ENCODE peak calls at places on chromosomes 12 and 14, in nine cellular contexts. One of them, this sample, is unnamed.

GRCh38 chr14:42110167-42110566 is 503.5 kb downstream of the LRFN5 start:
- DNase-seq in neural progenitor cell: peak
- DNase-seq in right lobe of liver: no peak
- DNase-seq in fibroblast of the aortic adventitia: peak
- DNase-seq in CD14-positive monocyte: no peak
- DNase-seq in astrocyte of the spinal cord: peak
- DNase-seq in endothelial cell: peak
- DNase-seq in transverse colon: no peak
- DNase-seq in progenitor cell of endocrine pancreas: no peak
- DNase-seq in this sample: no peak

GRCh38 chr14:72925171-72925759 is 999 bp upstream of the DCAF4 start:
- DNase-seq in neural progenitor cell: no peak
- DNase-seq in right lobe of liver: no peak
- DNase-seq in fibroblast of the aortic adventitia: no peak
- DNase-seq in CD14-positive monocyte: no peak
- DNase-seq in astrocyte of the spinal cord: no peak
- DNase-seq in endothelial cell: no peak
- DNase-seq in transverse colon: no peak
- DNase-seq in progenitor cell of endocrine pancreas: no peak
- DNase-seq in this sample: no peak

GRCh38 chr12:52837781-52838736 is 3.9 kb upstream of the KRT79 start:
- DNase-seq in neural progenitor cell: no peak
- DNase-seq in right lobe of liver: no peak
- DNase-seq in fibroblast of the aortic adventitia: peak
- DNase-seq in CD14-positive monocyte: no peak
- DNase-seq in astrocyte of the spinal cord: no peak
- DNase-seq in endothelial cell: no peak
- DNase-seq in transverse colon: no peak
- DNase-seq in progenitor cell of endocrine pancreas: no peak
- DNase-seq in this sample: no peak

GRCh38 chr12:43982544-43982943 is 146.7 kb downstream of the TMEM117 start:
- DNase-seq in neural progenitor cell: no peak
- DNase-seq in right lobe of liver: no peak
- DNase-seq in fibroblast of the aortic adventitia: no peak
- DNase-seq in CD14-positive monocyte: no peak
- DNase-seq in astrocyte of the spinal cord: no peak
- DNase-seq in endothelial cell: no peak
- DNase-seq in transverse colon: no peak
- DNase-seq in progenitor cell of endocrine pancreas: no peak
- DNase-seq in this sample: no peak

GRCh38 chr14:99273724-99274345 is 1.8 kb upstream of the BCL11B start:
- DNase-seq in neural progenitor cell: no peak
- DNase-seq in right lobe of liver: no peak
- DNase-seq in fibroblast of the aortic adventitia: no peak
- DNase-seq in CD14-positive monocyte: no peak
- DNase-seq in astrocyte of the spinal cord: no peak
- DNase-seq in endothelial cell: no peak
- DNase-seq in transverse colon: peak
- DNase-seq in progenitor cell of endocrine pancreas: no peak
- DNase-seq in this sample: peak

GRCh38 chr12:64810831-64811230 is 13.6 kb upstream of the TBC1D30 start:
- DNase-seq in neural progenitor cell: no peak
- DNase-seq in right lobe of liver: no peak
- DNase-seq in fibroblast of the aortic adventitia: no peak
- DNase-seq in CD14-positive monocyte: no peak
- DNase-seq in astrocyte of the spinal cord: no peak
- DNase-seq in endothelial cell: no peak
- DNase-seq in transverse colon: no peak
- DNase-seq in progenitor cell of endocrine pancreas: no peak
- DNase-seq in this sample: no peak

GRCh38 chr12:92736605-92737004 is 33.8 kb downstream of the PLEKHG7 start:
- DNase-seq in neural progenitor cell: no peak
- DNase-seq in right lobe of liver: no peak
- DNase-seq in fibroblast of the aortic adventitia: no peak
- DNase-seq in CD14-positive monocyte: no peak
- DNase-seq in astrocyte of the spinal cord: no peak
- DNase-seq in endothelial cell: no peak
- DNase-seq in transverse colon: no peak
- DNase-seq in progenitor cell of endocrine pancreas: no peak
- DNase-seq in this sample: no peak

GRCh38 chr12:1073652-1074051 is 82.6 kb downstream of the ERC1 start:
- DNase-seq in neural progenitor cell: no peak
- DNase-seq in right lobe of liver: no peak
- DNase-seq in fibroblast of the aortic adventitia: no peak
- DNase-seq in CD14-positive monocyte: no peak
- DNase-seq in astrocyte of the spinal cord: no peak
- DNase-seq in endothelial cell: no peak
- DNase-seq in transverse colon: no peak
- DNase-seq in progenitor cell of endocrine pancreas: no peak
- DNase-seq in this sample: no peak

GRCh38 chr14:95948608-95949007 is 72.0 kb downstream of the TUNAR start:
- DNase-seq in neural progenitor cell: peak
- DNase-seq in right lobe of liver: no peak
- DNase-seq in fibroblast of the aortic adventitia: no peak
- DNase-seq in CD14-positive monocyte: no peak
- DNase-seq in astrocyte of the spinal cord: no peak
- DNase-seq in endothelial cell: no peak
- DNase-seq in transverse colon: no peak
- DNase-seq in progenitor cell of endocrine pancreas: no peak
- DNase-seq in this sample: no peak

GRCh38 chr12:18383203-18383602 is 121.9 kb downstream of the PIK3C2G start:
- DNase-seq in neural progenitor cell: no peak
- DNase-seq in right lobe of liver: no peak
- DNase-seq in fibroblast of the aortic adventitia: peak
- DNase-seq in CD14-positive monocyte: no peak
- DNase-seq in astrocyte of the spinal cord: peak
- DNase-seq in endothelial cell: no peak
- DNase-seq in transverse colon: no peak
- DNase-seq in progenitor cell of endocrine pancreas: no peak
- DNase-seq in this sample: no peak

GRCh38 chr12:30962047-30962446 is 35.5 kb downstream of the TSPAN11 start:
- DNase-seq in neural progenitor cell: no peak
- DNase-seq in right lobe of liver: no peak
- DNase-seq in fibroblast of the aortic adventitia: no peak
- DNase-seq in CD14-positive monocyte: no peak
- DNase-seq in astrocyte of the spinal cord: no peak
- DNase-seq in endothelial cell: no peak
- DNase-seq in transverse colon: no peak
- DNase-seq in progenitor cell of endocrine pancreas: no peak
- DNase-seq in this sample: no peak

GRCh38 chr14:49962616-49963015 is 69.7 kb downstream of the ARF6 start:
- DNase-seq in neural progenitor cell: no peak
- DNase-seq in right lobe of liver: no peak
- DNase-seq in fibroblast of the aortic adventitia: no peak
- DNase-seq in CD14-positive monocyte: no peak
- DNase-seq in astrocyte of the spinal cord: no peak
- DNase-seq in endothelial cell: no peak
- DNase-seq in transverse colon: peak
- DNase-seq in progenitor cell of endocrine pancreas: no peak
- DNase-seq in this sample: no peak

GRCh38 chr12:22974865-22975264 is 349.9 kb downstream of the ETNK1 start:
- DNase-seq in neural progenitor cell: no peak
- DNase-seq in right lobe of liver: no peak
- DNase-seq in fibroblast of the aortic adventitia: peak
- DNase-seq in CD14-positive monocyte: no peak
- DNase-seq in astrocyte of the spinal cord: peak
- DNase-seq in endothelial cell: no peak
- DNase-seq in transverse colon: no peak
- DNase-seq in progenitor cell of endocrine pancreas: no peak
- DNase-seq in this sample: no peak

GRCh38 chr12:92070864-92071445 is 74.7 kb downstream of the BTG1 start:
- DNase-seq in neural progenitor cell: no peak
- DNase-seq in right lobe of liver: no peak
- DNase-seq in fibroblast of the aortic adventitia: no peak
- DNase-seq in CD14-positive monocyte: peak
- DNase-seq in astrocyte of the spinal cord: no peak
- DNase-seq in endothelial cell: no peak
- DNase-seq in transverse colon: peak
- DNase-seq in progenitor cell of endocrine pancreas: no peak
- DNase-seq in this sample: no peak

GRCh38 chr14:54584097-54584496 is 17.2 kb downstream of the SAMD4A start:
- DNase-seq in neural progenitor cell: no peak
- DNase-seq in right lobe of liver: no peak
- DNase-seq in fibroblast of the aortic adventitia: peak
- DNase-seq in CD14-positive monocyte: no peak
- DNase-seq in astrocyte of the spinal cord: no peak
- DNase-seq in endothelial cell: no peak
- DNase-seq in transverse colon: no peak
- DNase-seq in progenitor cell of endocrine pancreas: no peak
- DNase-seq in this sample: no peak

GRCh38 chr14:49769171-49769570 is 1.2 kb downstream of the KLHDC2 start:
- DNase-seq in neural progenitor cell: peak
- DNase-seq in right lobe of liver: no peak
- DNase-seq in fibroblast of the aortic adventitia: peak
- DNase-seq in CD14-positive monocyte: no peak
- DNase-seq in astrocyte of the spinal cord: peak
- DNase-seq in endothelial cell: no peak
- DNase-seq in transverse colon: peak
- DNase-seq in progenitor cell of endocrine pancreas: no peak
- DNase-seq in this sample: no peak

GRCh38 chr12:57698414-57698813 is 4.5 kb downstream of the OS9 start:
- DNase-seq in neural progenitor cell: no peak
- DNase-seq in right lobe of liver: no peak
- DNase-seq in fibroblast of the aortic adventitia: no peak
- DNase-seq in CD14-positive monocyte: no peak
- DNase-seq in astrocyte of the spinal cord: no peak
- DNase-seq in endothelial cell: no peak
- DNase-seq in transverse colon: no peak
- DNase-seq in progenitor cell of endocrine pancreas: no peak
- DNase-seq in this sample: no peak

GRCh38 chr12:122366685-122367475 is 55.6 kb downstream of the CLIP1 start:
- DNase-seq in neural progenitor cell: no peak
- DNase-seq in right lobe of liver: no peak
- DNase-seq in fibroblast of the aortic adventitia: peak
- DNase-seq in CD14-positive monocyte: no peak
- DNase-seq in astrocyte of the spinal cord: peak
- DNase-seq in endothelial cell: peak
- DNase-seq in transverse colon: peak
- DNase-seq in progenitor cell of endocrine pancreas: no peak
- DNase-seq in this sample: no peak

GRCh38 chr12:5586201-5586600 is 154.3 kb downstream of the NTF3 start:
- DNase-seq in neural progenitor cell: peak
- DNase-seq in right lobe of liver: no peak
- DNase-seq in fibroblast of the aortic adventitia: no peak
- DNase-seq in CD14-positive monocyte: no peak
- DNase-seq in astrocyte of the spinal cord: peak
- DNase-seq in endothelial cell: no peak
- DNase-seq in transverse colon: no peak
- DNase-seq in progenitor cell of endocrine pancreas: no peak
- DNase-seq in this sample: no peak
- TF ChIP-seq CTCF in neural progenitor cell: no peak
- TF ChIP-seq CTCF in right lobe of liver: no peak
- TF ChIP-seq CTCF in fibroblast of the aortic adventitia: no peak
- TF ChIP-seq CTCF in CD14-positive monocyte: no peak
- TF ChIP-seq CTCF in astrocyte of the spinal cord: no peak
- TF ChIP-seq CTCF in endothelial cell: no peak
- TF ChIP-seq CTCF in transverse colon: no peak
- TF ChIP-seq CTCF in progenitor cell of endocrine pancreas: no peak
- TF ChIP-seq CTCF in this sample: no peak

DNA sequence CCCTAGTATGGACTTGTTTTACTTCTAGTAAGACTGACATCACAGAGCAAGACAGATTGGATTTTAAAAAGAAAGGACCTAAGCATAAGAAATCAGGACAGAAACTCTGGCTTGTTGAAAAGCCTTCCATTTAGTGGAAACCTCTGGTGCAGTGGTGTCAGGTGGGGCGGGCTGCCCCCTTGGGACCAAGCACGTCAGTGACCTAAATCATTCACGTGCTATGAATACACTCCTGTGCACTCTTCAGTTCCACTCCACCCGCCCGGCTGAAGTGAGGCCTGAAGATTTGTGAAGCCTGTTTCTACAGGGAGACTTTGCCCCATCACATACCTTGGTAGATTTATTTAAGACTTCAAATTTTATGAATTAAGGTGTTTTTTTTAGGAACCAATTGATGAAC is 58.2 kb upstream of the STRN3 start:
- DNase-seq in neural progenitor cell: peak
- DNase-seq in right lobe of liver: no peak
- DNase-seq in fibroblast of the aortic adventitia: no peak
- DNase-seq in CD14-positive monocyte: no peak
- DNase-seq in astrocyte of the spinal cord: no peak
- DNase-seq in endothelial cell: no peak
- DNase-seq in transverse colon: no peak
- DNase-seq in progenitor cell of endocrine pancreas: no peak
- DNase-seq in this sample: no peak
- TF ChIP-seq CTCF in neural progenitor cell: peak
- TF ChIP-seq CTCF in right lobe of liver: no peak
- TF ChIP-seq CTCF in fibroblast of the aortic adventitia: no peak
- TF ChIP-seq CTCF in CD14-positive monocyte: no peak
- TF ChIP-seq CTCF in astrocyte of the spinal cord: peak
- TF ChIP-seq CTCF in endothelial cell: no peak
- TF ChIP-seq CTCF in transverse colon: no peak
- TF ChIP-seq CTCF in progenitor cell of endocrine pancreas: peak
- TF ChIP-seq CTCF in this sample: no peak

DNA sequence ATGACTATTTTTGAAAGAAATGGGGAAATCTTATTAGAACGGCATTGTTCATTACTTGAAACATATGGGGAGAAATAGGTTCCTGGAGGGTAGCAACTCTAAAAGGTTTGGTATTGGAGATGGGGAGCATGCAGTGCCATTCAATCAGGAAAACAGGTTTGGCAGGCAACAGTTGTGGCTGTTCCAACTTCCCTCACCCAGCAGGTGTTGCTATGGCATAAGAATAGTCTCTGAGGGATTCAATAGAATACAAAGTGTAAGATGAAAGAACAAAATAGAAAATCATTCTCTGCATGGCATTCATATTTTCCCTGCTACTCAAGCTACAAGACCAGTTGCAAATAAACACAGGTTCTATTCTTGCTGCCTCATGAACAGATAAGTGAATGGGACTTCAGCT is 393.3 kb upstream of the RPL10L start:
- DNase-seq in neural progenitor cell: peak
- DNase-seq in right lobe of liver: no peak
- DNase-seq in fibroblast of the aortic adventitia: no peak
- DNase-seq in CD14-positive monocyte: no peak
- DNase-seq in astrocyte of the spinal cord: peak
- DNase-seq in endothelial cell: peak
- DNase-seq in transverse colon: no peak
- DNase-seq in progenitor cell of endocrine pancreas: no peak
- DNase-seq in this sample: no peak
- TF ChIP-seq CTCF in neural progenitor cell: peak
- TF ChIP-seq CTCF in right lobe of liver: no peak
- TF ChIP-seq CTCF in fibroblast of the aortic adventitia: no peak
- TF ChIP-seq CTCF in CD14-positive monocyte: no peak
- TF ChIP-seq CTCF in astrocyte of the spinal cord: no peak
- TF ChIP-seq CTCF in endothelial cell: no peak
- TF ChIP-seq CTCF in transverse colon: no peak
- TF ChIP-seq CTCF in progenitor cell of endocrine pancreas: peak
- TF ChIP-seq CTCF in this sample: no peak

GRCh38 chr14:69580009-69580577 is 5.4 kb upstream of the CCDC177 start:
- DNase-seq in neural progenitor cell: peak
- DNase-seq in right lobe of liver: no peak
- DNase-seq in fibroblast of the aortic adventitia: peak
- DNase-seq in CD14-positive monocyte: no peak
- DNase-seq in astrocyte of the spinal cord: peak
- DNase-seq in endothelial cell: peak
- DNase-seq in transverse colon: no peak
- DNase-seq in progenitor cell of endocrine pancreas: peak
- DNase-seq in this sample: peak
- TF ChIP-seq CTCF in neural progenitor cell: peak
- TF ChIP-seq CTCF in right lobe of liver: peak
- TF ChIP-seq CTCF in fibroblast of the aortic adventitia: peak
- TF ChIP-seq CTCF in CD14-positive monocyte: peak
- TF ChIP-seq CTCF in astrocyte of the spinal cord: peak
- TF ChIP-seq CTCF in endothelial cell: peak
- TF ChIP-seq CTCF in transverse colon: no peak
- TF ChIP-seq CTCF in progenitor cell of endocrine pancreas: peak
- TF ChIP-seq CTCF in this sample: no peak